ENCODE peak calls at places on chromosomes 6 and 20, in ten cellular contexts. K is A549, L is fibroblast of the aortic adventitia, N is GM12878, M is astrocyte of the spinal cord, P is OCI-LY7, Q is mammary epithelial cell, Z is AG09309, T is epithelial cell of esophagus, H is tibial nerve. E is an unnamed sample.

GRCh38 chr20:55216525-55217242 is 741.3 kb downstream of the DOK5 start:
- DNase-seq in K (no peak), L (no peak), N (no peak), M (no peak), P (no peak), Q (peak; percentile 85), Z (no peak), T (peak; percentile 79), H (no peak), E (peak; percentile 70)

GRCh38 chr20:12535770-12536169 is 473.0 kb upstream of the SPTLC3 start:
- DNase-seq in K (no peak), L (no peak), N (no peak), M (no peak), P (no peak), Q (no peak), Z (no peak), T (no peak), H (no peak), E (no peak)

GRCh38 chr20:1312904-1313235 is 16.1 kb downstream of the SDCBP2 start:
- DNase-seq in K (no peak), L (no peak), N (no peak), M (no peak), P (no peak), Q (no peak), Z (no peak), T (no peak), H (no peak), E (no peak)

GRCh38 chr6:169933251-169933821 is 181.9 kb downstream of the ERMARD start:
- DNase-seq in K (no peak), L (no peak), N (no peak), M (no peak), P (no peak), Q (no peak), Z (no peak), T (peak; percentile 28), H (no peak), E (no peak)

GRCh38 chr20:37378785-37379598 is 33.1 kb downstream of the SRC start:
- DNase-seq in K (peak; percentile 55), L (peak; percentile 47), N (no peak), M (peak; percentile 38), P (no peak), Q (no peak), Z (no peak), T (peak; percentile 54), H (no peak), E (peak; percentile 59)

GRCh38 chr6:139150915-139151314 is 16.0 kb downstream of the HECA start:
- DNase-seq in K (no peak), L (no peak), N (no peak), M (no peak), P (no peak), Q (peak; percentile 74), Z (no peak), T (peak; percentile 92), H (no peak), E (no peak)

GRCh38 chr6:128807577-128807976 is 75.4 kb upstream of the LAMA2 start:
- DNase-seq in K (no peak), L (peak; percentile 78), N (no peak), M (peak; percentile 74), P (peak; percentile 10), Q (peak; percentile 8), Z (no peak), T (peak; percentile 50), H (no peak), E (peak; percentile 62)

GRCh38 chr20:38927902-38928578 is 1.8 kb downstream of the FAM83D start:
- DNase-seq in K (no peak), L (no peak), N (no peak), M (no peak), P (peak; percentile 47), Q (peak; percentile 46), Z (no peak), T (peak; percentile 59), H (no peak), E (no peak)

GRCh38 chr20:59518881-59519706 is 85.2 kb upstream of the PHACTR3 start:
- DNase-seq in K (peak; percentile 84), L (peak; percentile 51), N (no peak), M (peak; percentile 51), P (peak; percentile 58), Q (peak; percentile 56), Z (peak; percentile 17), T (peak; percentile 61), H (no peak), E (peak; percentile 55)

GRCh38 chr6:107713214-107713962 is 110.7 kb downstream of the SCML4 start:
- DNase-seq in K (no peak), L (no peak), N (no peak), M (no peak), P (peak; percentile 78), Q (no peak), Z (no peak), T (no peak), H (no peak), E (no peak)

GRCh38 chr6:35370124-35370741 is 27.9 kb downstream of the PPARD start:
- DNase-seq in K (peak; percentile 35), L (peak; percentile 96), N (no peak), M (peak; percentile 95), P (peak; percentile 71), Q (peak; percentile 95), Z (peak; percentile 95), T (peak; percentile 96), H (peak; percentile 28), E (peak; percentile 97)

DNA sequence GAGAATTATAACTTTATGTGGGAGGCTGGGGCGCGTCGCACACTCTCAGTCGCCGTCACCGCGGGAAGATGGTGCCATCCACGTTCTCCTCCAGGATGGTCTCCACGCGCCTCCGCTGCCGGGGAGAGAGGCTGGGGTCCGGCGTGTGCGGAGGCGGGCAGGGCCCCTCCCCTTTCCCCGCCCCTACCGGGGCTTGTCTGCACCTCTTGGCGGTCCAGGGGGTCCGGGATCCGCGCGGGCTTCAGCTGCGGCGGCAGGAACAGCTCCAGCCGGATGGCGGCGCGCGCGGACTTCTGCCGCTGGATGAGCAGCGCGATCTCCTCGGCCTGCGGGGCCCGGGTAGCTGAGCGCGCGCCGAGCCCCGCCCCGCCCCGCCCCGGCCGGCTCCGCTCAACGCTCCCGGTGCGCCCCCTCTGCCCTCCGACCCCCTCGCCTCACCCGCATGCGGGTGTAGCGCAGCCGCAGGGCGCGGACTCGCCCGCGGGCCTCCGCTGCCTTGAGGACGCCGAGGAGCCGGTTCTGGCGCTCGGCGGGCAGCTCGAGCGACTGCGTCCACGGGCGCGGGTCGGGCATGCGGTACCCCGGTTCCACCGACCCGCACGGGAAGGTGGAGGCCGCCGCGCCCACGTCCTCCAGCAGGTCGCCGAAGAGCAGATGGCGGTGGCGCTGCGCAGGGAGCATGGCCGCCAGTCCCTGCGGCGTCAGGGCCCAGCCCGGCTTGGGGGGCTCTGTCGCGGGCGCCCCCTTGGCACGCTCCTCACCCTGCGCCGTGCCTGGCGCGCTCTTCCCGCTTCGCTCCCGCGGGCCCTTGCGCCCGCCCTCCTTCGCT is 604 bp downstream of the LKAAEAR1 start:
- DNase-seq in K (peak; percentile 80), L (peak; percentile 54), N (no peak), M (peak; percentile 57), P (peak; percentile 66), Q (peak; percentile 51), Z (no peak), T (peak; percentile 82), H (peak; percentile 36), E (peak; percentile 63)
- TF ChIP-seq CTCF in K (peak; percentile 77), L (peak; percentile 64), N (peak; percentile 84), M (peak; percentile 70), P (peak; percentile 62), Q (peak; percentile 64), Z (peak; percentile 55), T (peak; percentile 39), H (peak; percentile 49), E (no peak)

GRCh38 chr6:154274175-154274574 is 82.4 kb downstream of the IPCEF1 start:
- DNase-seq in K (no peak), L (no peak), N (no peak), M (no peak), P (no peak), Q (no peak), Z (no peak), T (no peak), H (no peak), E (no peak)

GRCh38 chr6:154277578-154278128 is 79.0 kb downstream of the IPCEF1 start:
- DNase-seq in K (no peak), L (no peak), N (no peak), M (no peak), P (no peak), Q (no peak), Z (no peak), T (no peak), H (no peak), E (no peak)

GRCh38 chr6:154276810-154277577 is 79.6 kb downstream of the IPCEF1 start:
- DNase-seq in K (peak; percentile 8), L (peak; percentile 67), N (no peak), M (peak; percentile 58), P (peak; percentile 43), Q (no peak), Z (no peak), T (peak; percentile 61), H (no peak), E (peak; percentile 65)
- H3K4me3 ChIP-seq in K (peak overlapping the region; percentile 28), L (no peak overlapping the region), N (no peak overlapping the region), M (no peak overlapping the region), P (no peak overlapping the region), Q (peak overlapping the region; percentile 30), Z (peak overlapping the region; percentile 24), T (no peak overlapping the region), H (no peak overlapping the region), E (peak overlapping the region; percentile 36)

DNA sequence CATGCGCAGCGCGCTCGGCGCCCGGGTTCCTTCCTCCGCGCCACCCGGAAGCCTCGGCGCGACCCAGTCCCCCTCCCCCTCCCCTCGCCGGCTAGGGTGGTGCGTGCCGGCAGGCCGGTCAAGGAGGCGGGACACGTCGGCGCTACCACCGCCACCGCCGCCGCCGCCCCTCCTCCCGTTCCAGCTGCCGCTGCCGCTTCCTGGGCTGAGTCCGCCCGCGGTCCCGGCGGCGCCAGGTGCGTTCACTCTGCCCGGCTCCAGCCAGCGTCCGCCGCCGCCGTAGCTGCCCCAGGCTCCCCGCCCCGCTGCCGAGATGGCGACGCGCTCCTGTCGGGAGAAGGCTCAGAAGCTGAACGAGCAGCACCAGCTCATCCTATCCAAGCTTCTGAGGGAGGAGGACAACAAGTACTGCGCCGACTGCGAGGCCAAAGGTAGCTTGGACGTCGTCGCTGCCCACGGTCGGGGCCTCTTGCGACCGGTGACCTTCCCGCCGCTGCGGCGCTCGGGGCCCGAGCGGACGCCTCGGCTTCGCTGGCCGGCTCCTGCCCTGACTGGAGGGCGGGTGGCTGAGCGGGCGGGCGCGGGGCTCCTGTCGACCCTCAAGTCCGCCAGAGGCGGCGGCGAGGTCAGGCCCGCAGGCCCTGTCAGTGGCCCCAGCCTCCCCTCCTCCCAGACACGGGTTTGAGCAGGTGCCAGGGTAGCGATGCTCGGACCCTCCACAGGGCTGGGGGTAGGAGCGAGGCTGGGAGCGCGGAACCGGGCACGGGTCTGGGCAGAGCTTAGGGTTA is at the start of gene SMAP1:
- DNase-seq in K (peak; percentile 77), L (peak; percentile 84), N (peak; percentile 72), M (peak; percentile 89), P (peak; percentile 93), Q (peak; percentile 90), Z (peak; percentile 48), T (peak; percentile 92), H (peak; percentile 83), E (peak; percentile 79)
- TF ChIP-seq CTCF in K (no peak), L (no peak), N (no peak), M (no peak), P (no peak), Q (no peak), Z (no peak), T (no peak), H (no peak), E (no peak)

GRCh38 chr6:37705239-37706051 is 7.8 kb upstream of the MDGA1 start:
- DNase-seq in K (peak; percentile 55), L (peak; percentile 83), N (peak; percentile 30), M (peak; percentile 87), P (no peak), Q (peak; percentile 17), Z (no peak), T (peak; percentile 47), H (peak; percentile 59), E (peak; percentile 85)
- H3K4me3 ChIP-seq in K (peak overlapping the region; percentile 41), L (peak overlapping the region; percentile 49), N (peak overlapping the region; percentile 38), M (peak overlapping the region; percentile 38), P (no peak overlapping the region), Q (peak overlapping the region; percentile 33), Z (peak overlapping the region; percentile 48), T (peak overlapping the region; percentile 37), H (peak overlapping the region; percentile 65), E (peak overlapping the region; percentile 50)